ENCODE peak calls at places on chromosome 12, in five cellular contexts. H, F, Q, G and E are unnamed samples. For H3K9me2, the result is how much of the 10 kb centered on the place peaks cover.

GRCh38 chr12:129773170-129773493 is 130.7 kb downstream of the TMEM132D start:
- DNase-seq in H (no peak), F (no peak), Q (no peak), G (no peak), E (no peak)

GRCh38 chr12:14698555-14698954 is 2.2 kb upstream of the GUCY2C start:
- DNase-seq in H (no peak), F (no peak), Q (no peak), G (no peak), E (no peak)

GRCh38 chr12:83017001-83017400 is 330.3 kb downstream of the TMTC2 start:
- DNase-seq in H (no peak), F (no peak), Q (no peak), G (no peak), E (no peak)

GRCh38 chr12:12734561-12735071 is 17.4 kb downstream of the CDKN1B start:
- DNase-seq in H (no peak), F (no peak), Q (no peak), G (no peak), E (no peak)

GRCh38 chr12:48681416-48681737 is 661 bp downstream of the KANSL2 start:
- DNase-seq in H (peak), F (no peak), Q (no peak), G (peak), E (peak)

GRCh38 chr12:112936927-112937326 is 1.3 kb upstream of the OAS3 start:
- DNase-seq in H (no peak), F (no peak), Q (peak), G (peak), E (no peak)

GRCh38 chr12:1273051-1273450 is 282.0 kb downstream of the ERC1 start:
- DNase-seq in H (no peak), F (no peak), Q (no peak), G (no peak), E (peak)

GRCh38 chr12:104462931-104463339 is 6.2 kb downstream of the CHST11 start:
- DNase-seq in H (peak), F (no peak), Q (no peak), G (no peak), E (no peak)

GRCh38 chr12:29152223-29152868 is 3.3 kb downstream of the FAR2 start:
- DNase-seq in H (peak), F (no peak), Q (no peak), G (no peak), E (no peak)

GRCh38 chr12:5988659-5989116 is 43.6 kb upstream of the ANO2 start:
- DNase-seq in H (peak), F (peak), Q (peak), G (peak), E (peak)

GRCh38 chr12:112711026-112711425 is 80.5 kb upstream of the RPH3A start:
- DNase-seq in H (no peak), F (no peak), Q (no peak), G (no peak), E (no peak)

GRCh38 chr12:51630256-51630880 is 39.3 kb downstream of the SCN8A start:
- DNase-seq in H (no peak), F (no peak), Q (no peak), G (no peak), E (no peak)

GRCh38 chr12:10220398-10221077 is 7.9 kb downstream of the GABARAPL1 start:
- DNase-seq in H (no peak), F (no peak), Q (no peak), G (peak), E (peak)

GRCh38 chr12:92363295-92364146 is 217.9 kb upstream of the BTG1 start:
- DNase-seq in H (peak), F (peak), Q (no peak), G (no peak), E (peak)

GRCh38 chr12:27845187-27845586 is 65.2 kb upstream of the MANSC4 start:
- DNase-seq in H (no peak), F (no peak), Q (no peak), G (no peak), E (no peak)

GRCh38 chr12:51819851-51820720 is 28.4 kb downstream of the FIGNL2 start:
- DNase-seq in H (no peak), F (peak), Q (no peak), G (no peak), E (peak)

GRCh38 chr12:69070319-69071090 is 137.5 kb upstream of the CPM start:
- DNase-seq in H (peak), F (peak), Q (no peak), G (peak), E (peak)

GRCh38 chr12:128073937-128074336 is 193.0 kb upstream of the TMEM132C start:
- DNase-seq in H (no peak), F (no peak), Q (no peak), G (no peak), E (no peak)

GRCh38 chr12:88325076-88325827 is 183.1 kb downstream of the TMTC3 start:
- DNase-seq in H (no peak), F (no peak), Q (peak), G (peak), E (peak)

GRCh38 chr12:21433525-21433924 is 3.9 kb upstream of the PYROXD1 start:
- DNase-seq in H (no peak), F (peak), Q (no peak), G (no peak), E (no peak)

GRCh38 chr12:21434704-21435103 is 2.8 kb upstream of the PYROXD1 start:
- DNase-seq in H (no peak), F (no peak), Q (no peak), G (no peak), E (no peak)

GRCh38 chr12:21438643-21439042 is 1.2 kb downstream of the PYROXD1 start:
- DNase-seq in H (peak), F (no peak), Q (no peak), G (peak), E (peak)

GRCh38 chr12:21444193-21445146 is 7.0 kb downstream of the PYROXD1 start:
- DNase-seq in H (no peak), F (no peak), Q (no peak), G (peak), E (no peak)

DNA sequence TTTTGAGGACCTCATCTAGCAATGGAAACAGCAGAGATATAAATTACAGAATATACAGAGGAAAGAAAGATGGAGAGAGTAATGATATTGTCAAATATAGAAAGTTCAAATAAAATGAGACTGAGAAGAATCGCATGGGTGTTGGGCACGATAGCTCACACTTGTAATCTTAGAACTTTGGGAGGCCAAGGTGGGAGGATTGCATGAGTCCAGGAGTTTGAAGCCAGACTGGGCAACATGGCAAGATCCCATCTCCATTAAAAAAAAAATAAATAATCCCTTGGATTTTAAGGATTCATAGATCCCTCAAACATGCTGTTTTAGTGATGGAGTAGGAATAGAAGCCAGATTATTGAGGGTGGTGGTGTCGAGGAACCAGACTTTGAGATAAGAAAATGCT is 1.9 kb downstream of the PYROXD1 start:
- DNase-seq in H (no peak), F (no peak), Q (no peak), G (no peak), E (no peak)
- H3K4me3 ChIP-seq in H (peak), F (no peak), Q (peak), G (no peak), E (peak)

GRCh38 chr12:79023784-79024183 is 159.2 kb downstream of the SYT1 start:
- DNase-seq in H (no peak), F (no peak), Q (no peak), G (no peak), E (no peak)
- H3K9me2 ChIP-seq in H (under half), F (under half), Q (under half), G (under half), E (under half)

DNA sequence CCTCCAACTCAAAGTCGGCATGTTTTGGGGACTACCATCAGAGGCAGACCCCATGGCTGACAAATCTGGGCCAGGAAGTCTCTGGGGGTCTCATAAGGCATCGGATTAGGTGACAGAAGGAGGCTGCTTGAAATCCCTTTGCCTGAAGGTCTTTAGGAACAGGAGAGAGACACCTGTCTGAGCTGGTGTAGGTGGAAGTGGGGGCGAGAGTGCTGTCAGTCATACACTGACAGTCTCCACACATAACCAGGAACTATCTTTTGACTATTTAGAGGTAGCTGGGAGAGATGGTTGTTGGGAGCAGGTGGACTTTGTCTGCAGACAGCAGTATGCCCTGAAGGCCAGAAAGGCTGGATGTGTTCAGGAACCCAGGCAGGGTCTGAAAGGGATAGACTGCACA is 98.7 kb downstream of the PRMT8 start:
- DNase-seq in H (no peak), F (no peak), Q (no peak), G (no peak), E (no peak)
- H3K4me3 ChIP-seq in H (no peak), F (no peak), Q (no peak), G (no peak), E (no peak)

GRCh38 chr12:25866586-25867378 is 91.7 kb upstream of the RASSF8 start:
- DNase-seq in H (no peak), F (no peak), Q (no peak), G (no peak), E (no peak)
- H3K9me2 ChIP-seq in H (under half), F (under half), Q (under half), G (under half), E (under half)

GRCh38 chr12:109715310-109716091 is 1.9 kb downstream of the FAM222A start:
- DNase-seq in H (no peak), F (peak), Q (no peak), G (no peak), E (peak)
- H3K4me3 ChIP-seq in H (no peak), F (peak), Q (peak), G (peak), E (no peak)

GRCh38 chr12:72146495-72146894 is 125.7 kb upstream of the TRHDE start:
- DNase-seq in H (no peak), F (no peak), Q (no peak), G (no peak), E (no peak)
- H3K9me2 ChIP-seq in H (under half), F (under half), Q (under half), G (under half), E (under half)

DNA sequence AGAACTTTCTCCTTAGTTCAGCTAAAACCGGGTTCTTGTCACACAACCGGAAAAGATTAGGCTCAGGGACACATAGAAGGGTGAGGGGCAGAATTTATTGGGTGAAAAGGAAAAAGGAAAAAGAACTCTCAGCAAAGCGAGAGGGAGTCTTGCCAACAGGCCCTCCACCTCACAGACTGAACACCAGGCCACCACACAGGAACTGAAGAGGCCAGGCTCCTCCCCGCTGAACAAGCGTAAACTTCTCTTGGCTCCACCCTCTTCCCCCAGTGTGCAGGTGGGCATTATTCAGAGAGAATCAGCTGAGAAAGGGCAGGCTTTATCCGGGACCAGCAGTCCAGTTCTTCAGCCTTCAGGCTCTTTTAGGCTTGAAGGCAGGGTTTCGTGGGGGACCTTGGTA is 125.6 kb upstream of the FGD4 start:
- DNase-seq in H (peak), F (peak), Q (no peak), G (no peak), E (no peak)
- H3K4me3 ChIP-seq in H (peak), F (no peak), Q (no peak), G (no peak), E (no peak)